ENCODE peak calls at places on chromosomes 1 and 21, in eight cellular contexts. K, V, T, M, L, U, R and E are unnamed samples. For H3K36me3, the result is how much of the 10 kb centered on the place peaks cover.

GRCh38 chr1:6077506-6077905 is 31.8 kb downstream of the KCNAB2 start:
- DNase-seq in K (no peak), V (no peak), T (no peak), M (no peak), L (no peak), U (no peak), R (no peak), E (no peak)

GRCh38 chr1:152013664-152014237 is 20.1 kb upstream of the S100A10 start:
- DNase-seq in K (peak), V (no peak), T (peak), M (peak), L (no peak), U (peak), R (peak), E (no peak)

GRCh38 chr1:93735722-93736121 is 54.1 kb upstream of the BCAR3 start:
- DNase-seq in K (no peak), V (peak), T (peak), M (no peak), L (no peak), U (no peak), R (no peak), E (no peak)

GRCh38 chr1:101914473-101915242 is 82.1 kb downstream of the OLFM3 start:
- DNase-seq in K (no peak), V (no peak), T (no peak), M (no peak), L (no peak), U (no peak), R (no peak), E (no peak)

GRCh38 chr1:41662061-41662655 is 177.7 kb upstream of the EDN2 start:
- DNase-seq in K (peak), V (peak), T (peak), M (peak), L (peak), U (peak), R (peak), E (peak)

GRCh38 chr1:187655163-187655562 is 826.4 kb downstream of the PLA2G4A start:
- DNase-seq in K (no peak), V (peak), T (peak), M (no peak), L (no peak), U (no peak), R (no peak), E (no peak)

GRCh38 chr1:32618673-32619221 is 31.6 kb downstream of the ZBTB8OS start:
- DNase-seq in K (no peak), V (peak), T (peak), M (no peak), L (no peak), U (no peak), R (no peak), E (no peak)

GRCh38 chr1:23585321-23586022 is 26.2 kb upstream of the ID3 start:
- DNase-seq in K (no peak), V (peak), T (peak), M (no peak), L (no peak), U (no peak), R (no peak), E (no peak)

GRCh38 chr1:179445593-179445992 is 79.8 kb downstream of the AXDND1 start:
- DNase-seq in K (no peak), V (no peak), T (no peak), M (no peak), L (no peak), U (no peak), R (no peak), E (no peak)

GRCh38 chr1:1826356-1827088 is 48.3 kb upstream of the NADK start:
- DNase-seq in K (no peak), V (no peak), T (peak), M (no peak), L (no peak), U (no peak), R (no peak), E (no peak)

GRCh38 chr1:6347641-6348487 is 45.7 kb downstream of the ACOT7 start:
- DNase-seq in K (peak), V (peak), T (peak), M (peak), L (no peak), U (peak), R (peak), E (peak)

GRCh38 chr21:36773111-36773510 is 74.2 kb downstream of the SIM2 start:
- DNase-seq in K (peak), V (peak), T (peak), M (no peak), L (peak), U (no peak), R (peak), E (no peak)

GRCh38 chr1:4122513-4123160 is 222.6 kb upstream of the C1orf174 start:
- DNase-seq in K (no peak), V (no peak), T (no peak), M (no peak), L (no peak), U (no peak), R (no peak), E (no peak)

GRCh38 chr1:26408604-26409003 is 2.0 kb upstream of the LIN28A start:
- DNase-seq in K (peak), V (peak), T (peak), M (peak), L (peak), U (peak), R (peak), E (peak)

GRCh38 chr1:228752604-228753132 is 17.4 kb downstream of the RHOU start:
- DNase-seq in K (no peak), V (no peak), T (no peak), M (no peak), L (no peak), U (no peak), R (no peak), E (no peak)

GRCh38 chr1:209433649-209434031 is 149.9 kb upstream of the CAMK1G start:
- DNase-seq in K (no peak), V (no peak), T (peak), M (no peak), L (no peak), U (no peak), R (no peak), E (no peak)

GRCh38 chr1:31181515-31182343 is 58.0 kb downstream of the NKAIN1 start:
- DNase-seq in K (peak), V (peak), T (peak), M (peak), L (peak), U (peak), R (peak), E (no peak)

GRCh38 chr1:168408531-168409242 is 128.0 kb downstream of the TBX19 start:
- DNase-seq in K (no peak), V (no peak), T (peak), M (peak), L (no peak), U (peak), R (no peak), E (no peak)

GRCh38 chr1:234608720-234609527 is 1.1 kb downstream of the IRF2BP2 start:
- DNase-seq in K (peak), V (peak), T (peak), M (peak), L (peak), U (peak), R (peak), E (peak)

GRCh38 chr1:207918571-207918970 is 7.6 kb upstream of the CD34 start:
- DNase-seq in K (no peak), V (no peak), T (no peak), M (no peak), L (no peak), U (no peak), R (no peak), E (no peak)

GRCh38 chr1:227945891-227946623 is 1.7 kb downstream of the WNT9A start:
- DNase-seq in K (peak), V (peak), T (peak), M (peak), L (peak), U (peak), R (peak), E (no peak)

GRCh38 chr1:204446413-204447111 is 34.9 kb upstream of the PPP1R15B start:
- DNase-seq in K (peak), V (peak), T (peak), M (peak), L (peak), U (peak), R (peak), E (peak)
- H3K36me3 ChIP-seq in K (half or more), V (under half), T (under half), M (under half), L (half or more), U (under half), R (under half), E (under half)

GRCh38 chr1:89261926-89262540 is 10.6 kb downstream of the GBP5 start:
- DNase-seq in K (no peak), V (no peak), T (peak), M (no peak), L (no peak), U (peak), R (no peak), E (no peak)
- H3K27ac ChIP-seq in K (no peak), V (no peak), T (peak), M (no peak), L (no peak), U (no peak), R (no peak), E (no peak)

DNA sequence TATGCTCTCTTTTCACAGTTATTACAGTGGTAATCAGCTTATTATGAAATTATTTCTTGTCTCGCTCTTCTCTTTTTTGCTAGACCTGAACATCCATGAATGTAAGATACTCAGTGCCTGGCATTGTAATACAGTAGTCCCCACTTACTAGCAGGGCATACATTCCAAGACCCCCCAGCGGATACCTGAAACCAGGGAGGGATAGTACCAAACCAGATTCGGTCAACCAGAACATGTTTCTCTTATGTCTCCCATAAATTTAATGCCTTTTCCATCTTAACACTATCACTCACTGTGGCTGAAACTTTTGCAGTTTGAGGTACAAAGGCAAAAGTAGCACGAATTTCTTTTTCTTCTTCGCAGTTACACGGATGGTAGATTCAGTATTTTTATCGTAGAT is 24.6 kb upstream of the B3GALT2 start:
- DNase-seq in K (no peak), V (no peak), T (no peak), M (no peak), L (no peak), U (no peak), R (no peak), E (no peak)
- H3K36me3 ChIP-seq in K (under half), V (under half), T (under half), M (under half), L (half or more), U (half or more), R (under half), E (under half)

GRCh38 chr1:177770096-177770495 is 199.8 kb downstream of the SEC16B start:
- DNase-seq in K (no peak), V (no peak), T (no peak), M (no peak), L (no peak), U (no peak), R (no peak), E (no peak)
- H3K27ac ChIP-seq in K (no peak), V (no peak), T (no peak), M (peak), L (no peak), U (no peak), R (no peak), E (no peak)

GRCh38 chr21:44957901-44958451 is 18.1 kb downstream of the SLX9 start:
- DNase-seq in K (no peak), V (no peak), T (no peak), M (no peak), L (no peak), U (no peak), R (no peak), E (no peak)
- H3K36me3 ChIP-seq in K (half or more), V (under half), T (under half), M (under half), L (under half), U (half or more), R (under half), E (under half)

GRCh38 chr1:9768983-9769382 is 54.8 kb downstream of the CLSTN1 start:
- DNase-seq in K (no peak), V (no peak), T (no peak), M (no peak), L (no peak), U (no peak), R (no peak), E (no peak)
- H3K27ac ChIP-seq in K (no peak), V (no peak), T (no peak), M (no peak), L (no peak), U (no peak), R (no peak), E (no peak)